ENCODE peak calls at places on chromosomes 11 and 22, in ten cellular contexts. G is lower lobe of right lung; N is cardiac fibroblast; F is cardiac muscle cell; A is activated CD8-positive, alpha-beta memory T cell treated with anti-CD3 and anti-CD28 coated beads for 1 hour; Q is HEK293T; Z is stomach; W is heart left ventricle; D is GM03348; L is midbrain. S is an unnamed sample.

GRCh38 chr22:47570851-47571250 is 808.4 kb downstream of the TBC1D22A start:
- DNase-seq in Z (no peak), D (no peak), L (no peak), W (no peak), F (no peak), N (no peak), A (no peak), Q (no peak), G (no peak), S (no peak)

GRCh38 chr22:17988800-17989513 is 35.4 kb downstream of the MICAL3 start:
- DNase-seq in G (no peak), A (no peak), F (no peak), W (no peak), N (no peak), D (no peak), Z (no peak), L (no peak), Q (no peak), S (no peak)

GRCh38 chr22:20024225-20025087 is 3.5 kb downstream of the TANGO2 start:
- DNase-seq in F (no peak), G (no peak), N (no peak), Z (no peak), Q (no peak), A (no peak), L (no peak), D (no peak), W (peak), S (no peak)

GRCh38 chr22:50148991-50149721 is 21.4 kb upstream of the PANX2 start:
- DNase-seq in Z (peak), Q (peak), W (no peak), L (no peak), G (peak), F (peak), N (peak), D (no peak), A (peak), S (no peak)

GRCh38 chr22:49209452-49210195 is 618.0 kb downstream of the BRD1 start:
- DNase-seq in F (no peak), Z (peak), D (no peak), A (no peak), Q (no peak), L (peak), W (no peak), G (peak), N (no peak), S (no peak)

GRCh38 chr22:24325105-24325757 is 54.6 kb downstream of the SPECC1L start:
- DNase-seq in F (peak), A (no peak), G (no peak), L (peak), N (peak), Q (peak), D (peak), W (no peak), Z (no peak), S (peak)

GRCh38 chr11:117315285-117316196 is 515 bp downstream of the BACE1 start:
- DNase-seq in A (no peak), L (no peak), Q (peak), G (no peak), N (no peak), Z (no peak), D (peak), F (no peak), W (no peak), S (no peak)

GRCh38 chr11:34213366-34213765 is 107.9 kb downstream of the NAT10 start:
- DNase-seq in A (no peak), L (no peak), Q (no peak), G (no peak), W (no peak), N (peak), Z (no peak), F (no peak), D (no peak), S (no peak)

GRCh38 chr11:76706667-76707066 is 36.1 kb upstream of the LRRC32 start:
- DNase-seq in W (no peak), A (no peak), D (no peak), L (no peak), G (no peak), F (no peak), N (no peak), Q (no peak), Z (no peak), S (no peak)

GRCh38 chr22:49968313-49968830 is 7.8 kb downstream of the PIM3 start:
- DNase-seq in N (no peak), G (peak), F (no peak), Z (peak), D (no peak), Q (no peak), W (peak), A (no peak), L (no peak), S (no peak)

GRCh38 chr11:451738-452137 is 1.7 kb downstream of the PTDSS2 start:
- DNase-seq in Q (no peak), G (no peak), F (no peak), D (no peak), A (no peak), Z (no peak), W (no peak), L (no peak), N (no peak), S (no peak)

GRCh38 chr22:46377566-46378498 is 42.3 kb downstream of the TRMU start:
- DNase-seq in A (no peak), L (no peak), D (peak), Z (peak), N (peak), F (peak), Q (no peak), W (no peak), G (peak), S (no peak)

GRCh38 chr11:104799251-104799650 is 99.0 kb downstream of the CASP12 start:
- DNase-seq in A (no peak), W (no peak), F (no peak), D (no peak), G (no peak), N (no peak), L (no peak), Q (no peak), Z (no peak), S (no peak)

GRCh38 chr11:129374081-129374992 is 1.3 kb upstream of the BARX2 start:
- DNase-seq in F (no peak), Q (peak), W (no peak), Z (no peak), A (no peak), G (no peak), N (no peak), D (peak), L (no peak), S (no peak)

GRCh38 chr11:120337133-120337895 is 1.1 kb downstream of the ARHGEF12 start:
- DNase-seq in F (peak), A (no peak), N (no peak), Q (no peak), Z (no peak), G (no peak), D (no peak), W (peak), L (no peak), S (no peak)

GRCh38 chr11:69086152-69086551 is 37.4 kb downstream of the TPCN2 start:
- DNase-seq in N (peak), G (no peak), L (no peak), F (no peak), Z (no peak), A (no peak), D (no peak), Q (no peak), W (no peak), S (no peak)

GRCh38 chr11:33835143-33835878 is 56.6 kb downstream of the LMO2 start:
- DNase-seq in F (peak), Q (no peak), W (no peak), A (no peak), G (no peak), N (peak), L (peak), D (peak), Z (no peak), S (no peak)

GRCh38 chr11:64415996-64416728 is 57.2 kb downstream of the RPS6KA4 start:
- DNase-seq in D (no peak), W (no peak), F (no peak), N (no peak), L (no peak), Z (no peak), G (no peak), A (no peak), Q (no peak), S (no peak)

GRCh38 chr11:75422248-75423231 is 10.5 kb downstream of the KLHL35 start:
- DNase-seq in Q (no peak), L (no peak), D (no peak), Z (peak), A (no peak), F (no peak), W (no peak), N (no peak), G (peak), S (no peak)

GRCh38 chr11:76250520-76251222 is 44.4 kb upstream of the WNT11 start:
- DNase-seq in A (no peak), N (no peak), Q (no peak), Z (no peak), L (no peak), D (no peak), G (no peak), F (no peak), W (no peak), S (no peak)